ENCODE peak calls at places on chromosomes 12 and 14, in eight cellular contexts. K, I, W, H, C, Q, Z and G are unnamed samples.
A peak's percentile ranks its signal among the peaks of the same experiment; 100 is the strongest.

GRCh38 chr14:30243805-30244204 is 315.2 kb upstream of the G2E3 start:
- DNase-seq in C (no peak), Z (no peak), W (no peak), H (no peak), K (peak; percentile 69), I (no peak), Q (no peak), G (no peak)

GRCh38 chr12:103181366-103182152 is 224.1 kb downstream of the ASCL1 start:
- DNase-seq in Q (no peak), C (no peak), K (no peak), H (no peak), Z (no peak), I (peak; percentile 9), W (no peak), G (peak; percentile 59)

GRCh38 chr14:97219356-97220017 is 422.3 kb downstream of the VRK1 start:
- DNase-seq in C (peak; percentile 6), Q (no peak), I (no peak), K (no peak), W (no peak), H (peak; percentile 27), Z (no peak), G (no peak)

GRCh38 chr14:105974902-105975301 is 448.5 kb downstream of the TMEM121 start:
- DNase-seq in K (no peak), W (no peak), Z (peak; percentile 16), C (peak; percentile 65), Q (no peak), I (no peak), H (peak; percentile 85), G (no peak)

GRCh38 chr12:91367234-91367849 is 184.7 kb upstream of the DCN start:
- DNase-seq in Z (no peak), I (no peak), H (no peak), K (peak; percentile 45), Q (no peak), W (no peak), C (no peak), G (no peak)

GRCh38 chr14:64826845-64827244 is 52.9 kb downstream of the SPTB start:
- DNase-seq in H (no peak), Q (no peak), C (no peak), I (no peak), W (no peak), K (no peak), Z (no peak), G (no peak)

GRCh38 chr12:97471194-97471593 is 8.6 kb downstream of the RMST start:
- DNase-seq in Q (no peak), C (no peak), Z (no peak), H (no peak), W (no peak), K (no peak), I (no peak), G (no peak)

GRCh38 chr12:115930336-115930735 is 347.2 kb downstream of the MED13L start:
- DNase-seq in W (no peak), C (no peak), K (no peak), Q (no peak), H (no peak), I (no peak), Z (no peak), G (no peak)

GRCh38 chr12:105253882-105254513 is 18.0 kb upstream of the APPL2 start:
- DNase-seq in I (no peak), W (no peak), K (peak; percentile 75), Z (no peak), C (no peak), Q (no peak), H (no peak), G (no peak)